ENCODE peak calls at places on chromosomes 7 and 10, in ten cellular contexts. C is endothelial cell, G is Calu3, I is epithelial cell of esophagus, Y is gastrocnemius medialis, Q is cardiac fibroblast, B is WERI-Rb-1, N is brain microvascular endothelial cell, M is mesothelial cell of epicardium, J is GM13977. D is an unnamed sample.

GRCh38 chr7:27121656-27122055 is 8.9 kb downstream of the HOXA4 start:
- DNase-seq in C (no peak), G (no peak), I (no peak), Y (no peak), Q (no peak), B (no peak), N (no peak), M (no peak), J (no peak), D (no peak)

GRCh38 chr7:138226001-138226476 is 149.8 kb downstream of the AKR1D1 start:
- DNase-seq in C (no peak), G (no peak), I (no peak), Y (no peak), Q (peak), B (no peak), N (peak), M (no peak), J (no peak), D (peak)

GRCh38 chr7:152097330-152097729 is 71.9 kb downstream of the GALNT11 start:
- DNase-seq in C (no peak), G (no peak), I (no peak), Y (no peak), Q (no peak), B (no peak), N (no peak), M (no peak), J (no peak), D (no peak)

GRCh38 chr7:39952791-39953190 is 2.7 kb downstream of the CDK13 start:
- DNase-seq in C (no peak), G (no peak), I (no peak), Y (no peak), Q (no peak), B (no peak), N (no peak), M (no peak), J (no peak), D (no peak)

GRCh38 chr7:140610204-140611165 is 30.1 kb downstream of the DENND2A start:
- DNase-seq in C (no peak), G (no peak), I (no peak), Y (no peak), Q (no peak), B (peak), N (no peak), M (no peak), J (no peak), D (no peak)

GRCh38 chr7:95690367-95690947 is 81.9 kb upstream of the DYNC1I1 start:
- DNase-seq in C (peak), G (peak), I (peak), Y (no peak), Q (peak), B (peak), N (peak), M (no peak), J (no peak), D (no peak)

GRCh38 chr7:47188653-47189315 is 393.1 kb downstream of the TNS3 start:
- DNase-seq in C (no peak), G (no peak), I (no peak), Y (no peak), Q (no peak), B (no peak), N (no peak), M (no peak), J (no peak), D (no peak)

GRCh38 chr10:66805610-66806009 is 120.2 kb upstream of the LRRTM3 start:
- DNase-seq in C (no peak), G (no peak), I (no peak), Y (no peak), Q (no peak), B (no peak), N (no peak), M (no peak), J (no peak), D (no peak)

GRCh38 chr10:132420469-132421376 is 23.7 kb downstream of the PWWP2B start:
- DNase-seq in C (no peak), G (peak), I (no peak), Y (no peak), Q (no peak), B (peak), N (no peak), M (no peak), J (peak), D (no peak)

GRCh38 chr7:74049997-74050798 is 22.2 kb downstream of the ELN start:
- DNase-seq in C (no peak), G (no peak), I (no peak), Y (no peak), Q (no peak), B (no peak), N (no peak), M (no peak), J (no peak), D (no peak)

GRCh38 chr10:6019796-6020195 is 42.4 kb downstream of the IL2RA start:
- DNase-seq in C (no peak), G (no peak), I (no peak), Y (no peak), Q (no peak), B (no peak), N (no peak), M (no peak), J (no peak), D (no peak)
- TF ChIP-seq CTCF in C (no peak), G (no peak), I (no peak), Y (no peak), Q (no peak), B (no peak), N (no peak), M (no peak), J (no peak), D (no peak)

GRCh38 chr10:24469993-24470392 is 253.7 kb downstream of the ARHGAP21 start:
- DNase-seq in C (no peak), G (peak), I (no peak), Y (no peak), Q (no peak), B (no peak), N (no peak), M (no peak), J (no peak), D (no peak)
- TF ChIP-seq CTCF in C (no peak), G (no peak), I (no peak), Y (no peak), Q (no peak), B (no peak), N (no peak), M (no peak), J (no peak), D (no peak)

GRCh38 chr10:119859422-119860258 is 13.0 kb downstream of the MCMBP start:
- DNase-seq in C (no peak), G (no peak), I (peak), Y (no peak), Q (peak), B (no peak), N (no peak), M (no peak), J (peak), D (no peak)
- TF ChIP-seq CTCF in C (peak), G (peak), I (peak), Y (peak), Q (peak), B (peak), N (peak), M (peak), J (peak), D (peak)

GRCh38 chr7:38453187-38453586 is 178.0 kb downstream of the AMPH start:
- DNase-seq in C (no peak), G (no peak), I (no peak), Y (no peak), Q (no peak), B (no peak), N (no peak), M (no peak), J (no peak), D (no peak)

GRCh38 chr7:38448842-38449241 is 175.4 kb upstream of the TARP start:
- DNase-seq in C (no peak), G (no peak), I (peak), Y (no peak), Q (no peak), B (no peak), N (no peak), M (no peak), J (no peak), D (no peak)

GRCh38 chr7:38452615-38453014 is 178.6 kb downstream of the AMPH start:
- DNase-seq in C (no peak), G (no peak), I (no peak), Y (no peak), Q (peak), B (no peak), N (no peak), M (no peak), J (no peak), D (no peak)

GRCh38 chr7:38453826-38454225 is 177.3 kb downstream of the AMPH start:
- DNase-seq in C (no peak), G (no peak), I (no peak), Y (no peak), Q (no peak), B (no peak), N (no peak), M (no peak), J (no peak), D (no peak)

DNA sequence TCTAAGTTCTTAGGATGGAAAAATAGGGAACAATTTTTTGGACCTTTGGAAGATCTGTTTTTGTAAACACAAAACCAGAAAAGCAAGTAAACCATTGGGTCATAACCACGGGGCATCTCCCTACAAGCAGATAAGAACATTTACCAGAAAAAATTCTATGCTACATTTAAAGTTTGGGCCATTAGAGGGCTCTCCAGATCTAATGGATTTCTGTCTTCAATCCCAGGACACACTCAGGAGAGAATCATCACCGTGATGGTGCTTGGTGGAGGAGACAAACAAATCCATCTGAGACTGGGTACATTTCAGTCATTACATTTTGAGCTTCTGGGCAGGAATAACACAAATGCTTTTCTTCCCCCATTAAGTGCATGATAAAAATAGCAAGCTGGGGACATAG is 178.4 kb upstream of the TARP start:
- DNase-seq in C (no peak), G (no peak), I (peak), Y (no peak), Q (peak), B (no peak), N (peak), M (no peak), J (peak), D (no peak)
- TF ChIP-seq CTCF in C (no peak), G (no peak), I (no peak), Y (no peak), Q (peak), B (peak), N (peak), M (no peak), J (peak), D (no peak)

DNA sequence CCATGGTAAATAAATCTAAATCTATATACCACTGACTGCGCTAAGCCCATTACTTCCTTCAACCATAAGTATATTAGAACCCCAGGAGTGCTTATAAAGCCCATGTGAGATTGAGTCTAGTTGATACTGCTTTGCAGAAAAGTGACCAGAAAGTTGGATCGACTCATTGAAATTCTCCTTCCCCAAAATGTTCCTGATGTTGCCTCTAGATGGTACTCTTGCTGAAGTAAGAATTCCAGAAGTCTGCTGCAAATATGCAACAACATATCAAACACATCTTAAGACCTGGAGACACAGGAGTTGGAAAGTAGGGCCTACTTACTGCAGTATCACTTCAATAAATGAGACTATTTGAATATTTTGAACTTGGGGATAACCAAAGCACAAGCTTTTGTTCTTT is 550.8 kb downstream of the IPMK start:
- DNase-seq in C (no peak), G (peak), I (peak), Y (no peak), Q (peak), B (no peak), N (peak), M (no peak), J (no peak), D (no peak)
- TF ChIP-seq CTCF in C (peak), G (peak), I (peak), Y (no peak), Q (peak), B (peak), N (peak), M (no peak), J (no peak), D (no peak)

DNA sequence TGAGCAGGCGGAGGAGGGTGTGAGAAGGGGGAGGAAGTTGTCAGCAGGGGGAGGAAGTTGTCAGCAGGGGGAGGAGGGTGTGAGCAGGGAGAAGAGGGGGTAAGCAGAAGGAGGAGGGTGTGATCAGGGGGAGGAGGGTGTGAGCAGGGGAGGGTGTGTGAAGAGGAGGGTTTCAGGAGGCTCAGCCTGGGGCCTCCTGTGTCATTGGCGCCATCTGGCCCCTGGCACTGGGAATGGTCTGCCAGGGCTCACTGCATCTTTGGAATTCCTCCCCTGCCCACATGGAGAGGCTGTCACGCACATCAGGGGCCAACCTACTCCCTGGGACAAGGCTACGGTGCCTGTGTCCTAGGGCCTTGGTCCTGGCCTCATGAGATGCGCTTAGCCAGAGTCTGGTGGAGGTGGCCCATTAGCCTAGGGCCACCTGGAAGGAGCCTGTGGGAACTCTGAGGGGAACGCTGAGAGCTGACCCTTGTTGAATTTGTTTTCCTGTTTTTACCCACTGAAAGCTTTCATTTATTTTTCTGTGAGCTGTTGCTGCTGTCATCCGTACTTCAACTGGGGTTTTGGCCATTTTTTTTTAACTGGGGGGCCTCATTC is 18.0 kb downstream of the CAMK2B start:
- DNase-seq in C (no peak), G (peak), I (peak), Y (no peak), Q (peak), B (peak), N (peak), M (peak), J (peak), D (no peak)
- TF ChIP-seq CTCF in C (no peak), G (peak), I (peak), Y (no peak), Q (peak), B (peak), N (peak), M (no peak), J (peak), D (no peak)

GRCh38 chr7:134694299-134694698 is 47.6 kb downstream of the BPGM start:
- DNase-seq in C (peak), G (no peak), I (no peak), Y (no peak), Q (no peak), B (no peak), N (no peak), M (no peak), J (peak), D (no peak)
- TF ChIP-seq CTCF in C (peak), G (peak), I (peak), Y (no peak), Q (peak), B (peak), N (peak), M (peak), J (peak), D (no peak)

GRCh38 chr10:112446855-112447691 is at the start of the genes VTI1A and ZDHHC6:
- DNase-seq in C (peak), G (peak), I (peak), Y (peak), Q (peak), B (peak), N (peak), M (peak), J (peak), D (peak)
- TF ChIP-seq CTCF in C (no peak), G (no peak), I (peak), Y (no peak), Q (peak), B (peak), N (peak), M (no peak), J (peak), D (peak)

D was measured in uterus.